ENCODE peak calls at places on chromosomes 2 and 18, in five cellular contexts. V is thoracic aorta; D is SJSA1; O is GM23248; T is naive thymus-derived CD4-positive, alpha-beta T cell. N is an unnamed sample. For H3K9me3, the result is how much of the 10 kb centered on the place peaks cover.

GRCh38 chr2:210113636-210114235 is 57.5 kb downstream of the KANSL1L start:
- DNase-seq in D (no peak), O (no peak), T (no peak), V (no peak), N (no peak)

GRCh38 chr2:234204480-234204879 is 154.0 kb downstream of the SPP2 start:
- DNase-seq in D (no peak), T (no peak), O (peak), V (no peak), N (no peak)

GRCh38 chr2:50086450-50086849 is 932.1 kb upstream of the FSHR start:
- DNase-seq in T (no peak), O (no peak), D (no peak), V (no peak), N (no peak)

GRCh38 chr18:9722691-9723090 is 14.6 kb downstream of the RAB31 start:
- DNase-seq in O (peak), D (no peak), V (no peak), T (no peak), N (no peak)

GRCh38 chr2:55865095-55865835 is 58.3 kb downstream of the EFEMP1 start:
- DNase-seq in D (no peak), V (no peak), T (no peak), O (peak), N (no peak)

GRCh38 chr2:64837116-64837704 is 152.0 kb upstream of the SLC1A4 start:
- DNase-seq in D (peak), V (no peak), O (peak), T (no peak), N (no peak)

GRCh38 chr2:36352024-36352398 is 3.6 kb upstream of the CRIM1 start:
- DNase-seq in O (peak), T (no peak), D (peak), V (no peak), N (no peak)

GRCh38 chr2:61144697-61145268 is 17.2 kb upstream of the C2orf74 start:
- DNase-seq in V (peak), T (peak), D (peak), O (peak), N (peak)

GRCh38 chr2:143623270-143623669 is 494.1 kb downstream of the ARHGAP15 start:
- DNase-seq in D (no peak), V (no peak), T (no peak), O (no peak), N (no peak)

GRCh38 chr2:42923632-42924425 is 131.4 kb upstream of the HAAO start:
- DNase-seq in V (no peak), D (no peak), O (peak), T (no peak), N (no peak)

GRCh38 chr2:120772261-120772660 is 36.6 kb downstream of the GLI2 start:
- DNase-seq in T (no peak), V (no peak), O (peak), D (no peak), N (no peak)

GRCh38 chr2:219452361-219453317 is 18.0 kb downstream of the SPEG start:
- DNase-seq in V (peak), O (peak), D (peak), T (no peak), N (no peak)

DNA sequence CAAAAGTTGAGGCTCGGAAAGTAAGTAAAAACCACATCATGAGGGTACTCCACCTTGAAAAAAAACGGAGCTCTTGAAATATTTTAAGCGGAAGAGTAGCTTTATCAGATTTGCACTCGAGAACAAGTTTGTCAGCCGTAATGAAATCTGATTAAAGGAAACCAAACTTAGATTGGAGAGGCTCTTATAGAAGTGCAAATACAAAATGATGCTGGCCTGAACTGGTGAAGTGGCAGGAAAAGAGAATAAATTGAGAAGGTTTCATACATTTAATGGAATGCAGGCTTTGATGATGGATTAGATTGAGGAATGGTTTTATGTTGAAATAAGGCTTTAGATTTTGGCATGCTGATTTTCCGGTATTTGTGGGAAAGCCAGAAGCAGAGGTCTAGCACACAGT is 484.2 kb downstream of the PID1 start:
- DNase-seq in T (no peak), V (no peak), D (no peak), O (no peak), N (no peak)
- H3K9me3 ChIP-seq in T (under half), V (under half), D (under half), O (under half), N (under half)

DNA sequence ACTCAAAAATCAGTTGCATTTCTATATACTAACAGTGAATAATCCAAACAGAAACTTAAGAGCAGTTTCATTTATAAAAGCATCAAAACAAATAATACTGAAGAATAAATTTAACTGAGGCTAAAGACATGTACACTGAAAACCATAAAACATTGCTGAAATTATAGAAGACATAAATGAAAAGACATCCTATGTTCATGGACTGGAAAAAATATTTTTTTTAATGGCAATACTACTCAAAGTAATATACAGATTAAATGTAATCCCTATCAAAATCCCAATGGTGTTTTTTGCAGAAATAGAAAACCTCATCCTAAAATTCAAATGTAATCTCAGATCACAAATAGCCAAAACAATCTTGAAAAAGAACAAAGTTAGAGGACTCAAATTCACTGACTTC is 28.6 kb downstream of the ROCK1 start:
- DNase-seq in V (no peak), O (no peak), D (no peak), T (no peak), N (no peak)
- H3K9me3 ChIP-seq in V (under half), O (under half), D (under half), T (under half), N (under half)

DNA sequence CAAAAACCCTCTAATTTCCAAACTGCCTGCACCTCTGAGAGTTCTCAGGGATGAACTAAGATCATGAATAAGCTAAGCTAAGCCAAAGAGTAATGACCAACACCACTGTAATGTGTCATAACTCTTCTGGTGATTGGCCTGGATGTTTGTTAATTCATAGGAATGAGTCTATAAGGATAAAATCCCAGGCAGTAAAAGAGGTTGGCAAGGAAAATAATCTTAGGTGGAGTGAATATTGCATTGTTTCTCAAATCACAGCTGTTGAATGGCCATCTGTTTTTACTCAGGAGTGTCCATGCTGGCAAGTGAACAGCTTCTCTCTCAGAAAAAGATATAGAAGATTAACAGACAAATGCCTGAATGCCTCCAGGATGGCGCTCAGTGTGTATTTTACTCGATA is 60.8 kb upstream of the GLS start:
- DNase-seq in V (no peak), O (peak), D (no peak), T (no peak), N (no peak)
- H3K9me3 ChIP-seq in V (under half), O (under half), D (under half), T (under half), N (under half)

GRCh38 chr2:89797320-89798038 is 1106.0 kb downstream of the RPIA start:
- DNase-seq in T (no peak), V (no peak), O (no peak), D (no peak), N (no peak)
- H3K9me3 ChIP-seq in T (under half), V (under half), O (under half), D (under half), N (under half)

GRCh38 chr2:67564626-67565025 is 167.5 kb downstream of the ETAA1 start:
- DNase-seq in D (no peak), O (no peak), T (no peak), V (no peak), N (no peak)

GRCh38 chr2:67565761-67566160 is 168.6 kb downstream of the ETAA1 start:
- DNase-seq in T (no peak), D (no peak), O (peak), V (no peak), N (no peak)

GRCh38 chr2:67567866-67568265 is 170.7 kb downstream of the ETAA1 start:
- DNase-seq in O (peak), D (no peak), V (no peak), T (no peak), N (no peak)

GRCh38 chr2:67566958-67567635 is 170.0 kb downstream of the ETAA1 start:
- DNase-seq in V (no peak), D (no peak), T (no peak), O (peak), N (no peak)

DNA sequence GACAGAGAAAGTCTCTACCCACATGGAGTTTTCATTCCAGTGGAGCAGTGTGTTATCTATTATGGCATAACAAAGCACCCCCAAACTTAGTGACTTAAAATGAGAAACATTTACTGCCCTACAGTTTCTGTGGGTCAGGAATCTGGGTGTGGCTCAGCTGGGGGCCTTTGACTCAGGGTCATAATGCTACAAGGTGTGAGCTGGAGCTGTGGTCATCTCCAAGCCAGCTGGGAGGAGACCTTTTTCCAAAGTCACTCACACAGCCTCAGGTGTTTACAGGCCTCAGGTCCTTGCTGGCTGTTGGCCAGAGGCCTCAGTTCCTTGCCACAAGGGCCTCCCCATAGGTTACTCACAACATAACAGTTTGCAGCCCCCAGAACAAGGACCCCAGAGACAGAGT is 169.2 kb downstream of the ETAA1 start:
- DNase-seq in O (peak), D (no peak), T (no peak), V (no peak), N (no peak)
- H3K9me3 ChIP-seq in O (under half), D (under half), T (under half), V (under half), N (under half)

GRCh38 chr2:232265329-232265728 is 113.2 kb upstream of the ALPP start:
- DNase-seq in O (no peak), T (no peak), V (no peak), D (no peak), N (no peak)

GRCh38 chr2:232264081-232264480 is 114.5 kb upstream of the ALPP start:
- DNase-seq in O (no peak), D (no peak), T (no peak), V (no peak), N (no peak)

GRCh38 chr2:232263295-232263694 is 115.3 kb upstream of the ALPP start:
- DNase-seq in O (no peak), D (no peak), T (no peak), V (no peak), N (no peak)

GRCh38 chr2:232269867-232270266 is 108.7 kb upstream of the ALPP start:
- DNase-seq in V (no peak), T (no peak), D (no peak), O (no peak), N (no peak)

DNA sequence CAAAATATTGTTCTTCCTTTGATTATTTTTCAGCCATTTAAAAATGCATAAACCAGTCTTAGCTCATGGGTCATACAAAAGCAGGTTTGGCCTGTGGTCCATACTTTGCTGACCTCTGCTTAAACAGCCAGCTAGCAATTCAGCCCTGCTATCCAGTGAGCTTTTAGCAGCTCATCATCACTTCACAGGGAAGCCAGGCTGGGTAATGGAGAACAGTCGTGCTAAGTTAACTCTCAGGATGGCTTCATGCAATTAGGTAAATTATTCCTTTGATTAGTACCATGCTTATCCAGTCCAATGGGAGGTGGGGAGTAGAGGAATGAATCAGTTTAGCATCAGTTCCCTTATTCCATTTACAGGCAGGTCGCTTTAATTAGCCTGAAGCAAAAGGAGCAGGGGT is 109.9 kb upstream of the ALPP start:
- DNase-seq in V (no peak), O (no peak), D (no peak), T (no peak), N (no peak)
- H3K9me3 ChIP-seq in V (under half), O (under half), D (under half), T (under half), N (under half)

DNA sequence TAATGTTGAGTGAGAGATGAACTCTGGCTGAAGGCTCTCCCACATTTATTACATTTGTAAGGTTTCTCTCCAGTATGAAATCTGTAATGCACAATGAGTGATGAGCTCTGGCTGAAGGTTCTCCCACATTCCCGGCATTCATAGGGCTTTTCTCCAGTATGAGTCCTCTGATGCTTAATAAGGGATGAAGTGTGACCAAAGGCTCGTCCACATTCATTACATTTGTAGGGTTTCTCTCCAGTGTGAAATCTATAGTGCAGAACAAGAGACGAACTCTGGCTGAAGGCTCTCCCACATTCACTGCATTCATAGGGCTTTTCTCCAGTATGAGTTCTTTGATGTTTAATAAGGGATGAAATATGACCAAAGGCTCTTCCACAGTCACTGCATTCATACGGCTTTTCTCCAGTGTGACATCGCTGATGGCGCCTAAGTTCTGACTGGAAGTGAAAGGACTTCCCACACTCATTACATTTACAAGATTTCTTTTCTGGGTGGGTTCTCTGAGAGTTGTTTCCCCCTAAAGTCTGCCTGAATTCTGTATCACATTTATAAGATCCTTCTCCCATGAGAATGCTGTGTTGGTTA is 10.2 kb downstream of the ZNF514 start:
- DNase-seq in V (no peak), O (peak), D (no peak), T (no peak), N (no peak)
- H3K9me3 ChIP-seq in V (half or more), O (under half), D (half or more), T (under half), N (half or more)

GRCh38 chr2:228527481-228527880 is 346.0 kb upstream of the SPHKAP start:
- DNase-seq in O (no peak), D (no peak), T (no peak), V (no peak), N (no peak)

GRCh38 chr2:228533156-228533555 is 351.7 kb upstream of the SPHKAP start:
- DNase-seq in O (no peak), D (no peak), V (no peak), T (no peak), N (no peak)

GRCh38 chr2:228526687-228527086 is 345.2 kb upstream of the SPHKAP start:
- DNase-seq in D (no peak), V (no peak), O (no peak), T (no peak), N (no peak)

GRCh38 chr2:228535396-228535795 is 353.9 kb upstream of the SPHKAP start:
- DNase-seq in T (no peak), V (no peak), O (no peak), D (no peak), N (no peak)

DNA sequence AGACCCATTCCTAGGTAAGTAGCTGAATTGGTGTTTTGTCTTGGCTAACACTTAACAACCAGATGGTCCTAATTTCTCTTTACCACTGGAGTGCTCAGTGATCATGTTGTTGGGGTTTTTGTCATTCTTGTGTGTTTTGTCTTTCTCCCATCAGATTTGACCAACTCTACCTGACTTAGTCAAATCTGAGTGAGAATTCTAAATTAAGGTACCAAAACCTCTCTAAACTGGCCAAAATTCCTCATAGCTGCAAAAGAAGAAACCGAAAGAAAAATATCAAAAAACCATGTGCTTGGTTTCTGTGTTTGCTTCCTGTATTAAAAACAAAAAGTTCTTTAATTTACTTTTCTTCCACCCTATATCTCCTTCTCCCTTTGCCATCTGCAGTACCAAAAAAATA is 350.7 kb upstream of the SPHKAP start:
- DNase-seq in D (no peak), V (no peak), O (no peak), T (no peak), N (no peak)
- H3K9me3 ChIP-seq in D (under half), V (under half), O (under half), T (under half), N (half or more)

GRCh38 chr18:78737006-78737915 is 242.4 kb upstream of the SALL3 start:
- DNase-seq in T (no peak), D (no peak), O (no peak), V (no peak), N (no peak)
- H3K9me3 ChIP-seq in T (under half), D (under half), O (under half), V (under half), N (under half)

GRCh38 chr2:89775885-89776284 is 1084.4 kb downstream of the RPIA start:
- DNase-seq in T (no peak), O (no peak), V (no peak), D (no peak), N (no peak)
- H3K9me3 ChIP-seq in T (under half), O (under half), V (under half), D (under half), N (under half)